ENCODE peak calls at places on chromosomes 16 and 17, in six cellular contexts. V is CD8-positive, alpha-beta memory T cell; Z is A549; J is WERI-Rb-1; I is psoas muscle; R is naive thymus-derived CD4-positive, alpha-beta T cell. C is an unnamed sample.
A peak's percentile ranks its signal among the peaks of the same experiment; 100 is the strongest.

GRCh38 chr17:78128616-78129384 is at the start of gene TMC6:
- DNase-seq in V (peak; percentile 80), Z (peak; percentile 56), J (peak; percentile 80), I (peak; percentile 64), R (no peak), C (peak; percentile 75)

GRCh38 chr16:73172621-73173312 is 124.8 kb upstream of the ZFHX3 start:
- DNase-seq in V (no peak), Z (no peak), J (no peak), I (peak; percentile 73), R (no peak), C (peak; percentile 72)

GRCh38 chr16:87550510-87550961 is 51.8 kb upstream of the JPH3 start:
- DNase-seq in V (peak; percentile 41), Z (peak; percentile 25), J (peak; percentile 25), I (peak; percentile 70), R (peak; percentile 49), C (peak; percentile 74)

GRCh38 chr16:51641191-51641765 is 490.2 kb upstream of the SALL1 start:
- DNase-seq in V (no peak), Z (no peak), J (no peak), I (no peak), R (no peak), C (no peak)

GRCh38 chr16:85240982-85241924 is 129.0 kb upstream of the CIBAR2 start:
- DNase-seq in V (no peak), Z (no peak), J (no peak), I (no peak), R (no peak), C (no peak)

GRCh38 chr16:87891763-87892162 is 22.5 kb upstream of the SLC7A5 start:
- DNase-seq in V (no peak), Z (no peak), J (no peak), I (no peak), R (no peak), C (no peak)

GRCh38 chr16:49704586-49705155 is 151.2 kb downstream of the ZNF423 start:
- DNase-seq in V (no peak), Z (no peak), J (peak; percentile 39), I (no peak), R (no peak), C (no peak)

GRCh38 chr17:42270596-42270995 is 5.6 kb downstream of the STAT5B start:
- DNase-seq in V (no peak), Z (no peak), J (no peak), I (no peak), R (no peak), C (no peak)

GRCh38 chr16:80463776-80464175 is 77.0 kb upstream of the DYNLRB2 start:
- DNase-seq in V (no peak), Z (no peak), J (no peak), I (no peak), R (no peak), C (no peak)

GRCh38 chr16:8614435-8615029 is 7.0 kb upstream of the METTL22 start:
- DNase-seq in V (no peak), Z (no peak), J (no peak), I (no peak), R (no peak), C (no peak)

GRCh38 chr17:27533874-27534815 is 77.9 kb downstream of the KSR1 start:
- DNase-seq in V (no peak), Z (peak; percentile 78), J (peak; percentile 54), I (no peak), R (no peak), C (no peak)

GRCh38 chr17:71055128-71055527 is 885.8 kb downstream of the KCNJ2 start:
- DNase-seq in V (no peak), Z (no peak), J (no peak), I (no peak), R (no peak), C (no peak)

GRCh38 chr17:7167832-7168231 is 11.3 kb downstream of the ASGR1 start:
- DNase-seq in V (no peak), Z (no peak), J (no peak), I (no peak), R (no peak), C (no peak)

GRCh38 chr17:57817299-57817698 is 32.5 kb downstream of the MRPS23 start:
- DNase-seq in V (no peak), Z (no peak), J (no peak), I (no peak), R (no peak), C (no peak)

GRCh38 chr16:651844-652243 is 2.7 kb downstream of the WDR90 start:
- DNase-seq in V (no peak), Z (no peak), J (no peak), I (no peak), R (no peak), C (no peak)

GRCh38 chr17:78597923-78598545 is 20.8 kb upstream of the DNAH17 start:
- DNase-seq in V (no peak), Z (no peak), J (no peak), I (no peak), R (no peak), C (no peak)

GRCh38 chr17:67496286-67496685 is 119.2 kb downstream of the PITPNC1 start:
- DNase-seq in V (no peak), Z (no peak), J (no peak), I (no peak), R (no peak), C (no peak)

GRCh38 chr17:58006563-58006923 is 503 bp downstream of the SRSF1 start:
- DNase-seq in V (peak; percentile 36), Z (peak; percentile 87), J (peak; percentile 91), I (peak; percentile 89), R (peak; percentile 25), C (peak; percentile 87)

GRCh38 chr16:30923554-30924085 is at the start of gene FBXL19:
- DNase-seq in V (no peak), Z (no peak), J (no peak), I (peak; percentile 77), R (no peak), C (no peak)

GRCh38 chr17:234163-235047 is 53.0 kb upstream of the DOC2B start:
- DNase-seq in V (no peak), Z (no peak), J (peak; percentile 6), I (peak; percentile 45), R (no peak), C (no peak)

GRCh38 chr17:28703552-28704218 is 8.0 kb downstream of the PROCA1 start:
- DNase-seq in V (no peak), Z (no peak), J (peak; percentile 59), I (no peak), R (no peak), C (no peak)

GRCh38 chr16:22937169-22937568 is 123.2 kb downstream of the HS3ST2 start:
- DNase-seq in V (no peak), Z (no peak), J (no peak), I (no peak), R (no peak), C (no peak)
- H3K4me3 ChIP-seq in V (no peak overlapping the region), Z (no peak overlapping the region), J (no peak overlapping the region), I (no peak overlapping the region), R (no peak overlapping the region), C (no peak overlapping the region)

GRCh38 chr17:50177476-50177875 is 11.7 kb downstream of the SGCA start:
- DNase-seq in V (no peak), Z (no peak), J (no peak), I (peak; percentile 48), R (no peak), C (no peak)
- H3K4me3 ChIP-seq in V (no peak overlapping the region), Z (no peak overlapping the region), J (no peak overlapping the region), I (no peak overlapping the region), R (no peak overlapping the region), C (no peak overlapping the region)

DNA sequence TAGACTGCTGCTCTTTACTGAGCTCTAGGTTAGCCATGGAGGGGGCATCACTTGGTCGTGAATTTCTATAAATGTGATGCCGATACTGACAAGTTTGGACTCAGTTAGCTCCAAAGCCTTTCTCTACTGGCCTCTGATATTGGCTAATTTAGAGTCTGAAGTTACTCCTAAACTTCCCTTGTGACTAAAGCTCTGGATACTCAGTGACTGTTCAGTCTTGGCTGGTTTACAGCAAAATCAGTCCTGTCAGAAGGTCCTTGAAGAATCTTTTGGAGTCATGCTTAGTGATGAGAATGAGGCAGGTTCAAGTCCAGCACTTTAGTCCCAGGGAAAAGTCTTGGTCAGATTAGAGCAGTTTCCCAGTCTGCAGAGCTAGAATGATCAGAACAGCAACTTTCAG is 197.5 kb upstream of the HS3ST4 start:
- DNase-seq in V (no peak), Z (no peak), J (no peak), I (no peak), R (no peak), C (no peak)
- H3K4me3 ChIP-seq in V (no peak overlapping the region), Z (no peak overlapping the region), J (no peak overlapping the region), I (no peak overlapping the region), R (no peak overlapping the region), C (no peak overlapping the region)

DNA sequence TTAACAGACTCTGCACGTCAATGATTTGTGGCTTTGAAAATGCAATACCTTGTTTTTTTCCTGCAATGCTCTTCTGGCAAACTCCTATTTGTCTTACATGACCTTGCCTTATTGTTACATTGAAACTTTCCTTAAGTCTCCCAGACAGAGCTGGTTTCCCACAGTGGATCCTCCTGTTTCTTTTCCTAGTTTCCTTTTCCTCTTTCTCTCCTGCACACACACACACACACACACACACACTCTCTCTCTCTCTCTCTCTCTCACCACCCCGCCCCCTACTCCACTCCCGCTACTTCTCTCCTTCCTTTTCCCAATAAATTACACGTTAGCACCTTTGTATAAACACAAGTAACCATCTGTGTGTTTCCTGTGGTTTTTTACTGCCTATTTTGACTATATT is 2.3 kb downstream of the ORC6 start:
- DNase-seq in V (no peak), Z (no peak), J (no peak), I (no peak), R (no peak), C (no peak)
- H3K4me3 ChIP-seq in V (no peak overlapping the region), Z (peak overlapping the region; percentile 58), J (no peak overlapping the region), I (no peak overlapping the region), R (no peak overlapping the region), C (peak overlapping the region; percentile 90)

GRCh38 chr17:68953340-68953997 is 1.7 kb downstream of the ABCA8 start:
- DNase-seq in V (no peak), Z (no peak), J (no peak), I (no peak), R (no peak), C (no peak)

GRCh38 chr17:68957944-68958343 is 2.8 kb upstream of the ABCA8 start:
- DNase-seq in V (no peak), Z (no peak), J (no peak), I (no peak), R (no peak), C (no peak)

GRCh38 chr17:68950725-68951124 is 4.5 kb downstream of the ABCA8 start:
- DNase-seq in V (no peak), Z (no peak), J (no peak), I (no peak), R (no peak), C (no peak)

GRCh38 chr17:68955181-68955841 is at the start of gene ABCA8:
- DNase-seq in V (no peak), Z (peak; percentile 9), J (no peak), I (no peak), R (no peak), C (no peak)

DNA sequence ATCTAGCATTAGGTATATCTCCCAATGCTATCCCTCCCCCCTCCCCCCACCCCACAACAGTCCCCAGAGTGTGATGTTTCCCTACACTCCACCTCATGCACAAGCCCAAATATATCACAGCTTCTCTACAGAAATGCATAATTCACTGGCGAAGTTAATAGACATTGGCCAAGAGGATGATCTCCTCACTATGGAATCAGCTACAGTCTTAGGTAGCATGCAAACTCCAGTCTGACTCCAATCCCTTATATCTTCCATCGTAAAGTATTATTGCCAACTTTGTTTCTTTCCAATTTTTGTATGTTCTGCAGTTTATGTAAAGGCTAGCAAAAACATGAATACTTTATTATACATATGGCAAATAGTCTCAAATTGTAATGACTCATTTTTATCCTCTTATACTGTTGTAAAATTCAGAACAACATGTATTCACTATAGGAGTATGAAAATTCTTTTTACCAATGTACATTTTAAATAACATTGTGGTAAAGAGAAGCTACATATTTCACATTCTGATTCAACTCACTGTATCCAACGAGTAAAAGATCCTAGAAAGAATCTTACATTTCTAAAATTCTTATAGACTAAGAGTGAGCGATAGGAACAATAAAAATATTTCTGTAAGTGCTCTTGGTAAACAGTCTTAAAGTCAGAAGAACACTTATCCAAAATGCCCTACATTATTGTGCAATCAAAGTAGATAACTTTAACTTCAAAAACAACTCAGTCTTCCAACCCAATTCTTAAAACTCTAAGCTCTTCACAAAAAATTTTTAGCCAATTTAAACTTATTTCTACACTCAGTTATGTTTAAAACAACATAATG is 833 bp downstream of the ABCA8 start:
- DNase-seq in V (no peak), Z (no peak), J (no peak), I (no peak), R (no peak), C (no peak)
- H3K4me3 ChIP-seq in V (no peak overlapping the region), Z (no peak overlapping the region), J (no peak overlapping the region), I (peak overlapping the region; percentile 53), R (no peak overlapping the region), C (no peak overlapping the region)

C was measured in HAP-1.